ENCODE peak calls at places on chromosomes 4 and X, in seven cellular contexts. T is AG08395; O is T-helper 1 cell; C is tibial nerve; U is Jurkat, Clone E6-1; A is stimulated activated CD4-positive, alpha-beta T cell treated with anti-CD3 and anti-CD28 coated beads, Interleukin-15, amount 100 ng/mL, for 1 hour; J is NCI-H1092 treated with DMSO at 0.1 percent for 48 hours. V is an unnamed sample.

GRCh38 chr4:1011022-1011694 is at the start of gene FGFRL1:
- DNase-seq in T (peak), O (peak), C (peak), U (peak), A (peak), J (no peak), V (peak)

GRCh38 chr4:110527156-110527555 is 51.2 kb downstream of the ENPEP start:
- DNase-seq in T (no peak), O (peak), C (no peak), U (peak), A (no peak), J (no peak), V (no peak)

GRCh38 chr4:1570291-1571164 is 113.6 kb downstream of the FAM53A start:
- DNase-seq in T (no peak), O (no peak), C (no peak), U (no peak), A (no peak), J (no peak), V (no peak)

GRCh38 chr4:65724973-65725372 is 54.7 kb upstream of the EPHA5 start:
- DNase-seq in T (no peak), O (no peak), C (no peak), U (no peak), A (no peak), J (no peak), V (no peak)

GRCh38 chrX:1481636-1482529 is 29.2 kb upstream of the ASMTL start:
- DNase-seq in T (peak), O (peak), C (peak), U (peak), A (peak), J (no peak), V (no peak)

GRCh38 chr4:47551682-47552081 is 66.6 kb downstream of the ATP10D start:
- DNase-seq in T (peak), O (no peak), C (no peak), U (no peak), A (no peak), J (no peak), V (no peak)

GRCh38 chr4:48017108-48017527 is 546 bp downstream of the NIPAL1 start:
- DNase-seq in T (peak), O (no peak), C (peak), U (no peak), A (peak), J (no peak), V (peak)

GRCh38 chrX:54470054-54470760 is 25.8 kb downstream of the FGD1 start:
- DNase-seq in T (no peak), O (no peak), C (no peak), U (no peak), A (no peak), J (no peak), V (no peak)

GRCh38 chr4:15396157-15396800 is 31.6 kb upstream of the C1QTNF7 start:
- DNase-seq in T (peak), O (peak), C (no peak), U (peak), A (no peak), J (peak), V (no peak)

GRCh38 chr4:39510348-39510929 is 16.8 kb downstream of the UGDH start:
- DNase-seq in T (no peak), O (no peak), C (no peak), U (no peak), A (no peak), J (no peak), V (no peak)

GRCh38 chrX:6199519-6199918 is 29.1 kb downstream of the NLGN4X start:
- DNase-seq in T (no peak), O (no peak), C (no peak), U (no peak), A (no peak), J (no peak), V (no peak)

GRCh38 chr4:185383451-185383850 is 12.3 kb downstream of the LRP2BP start:
- DNase-seq in T (no peak), O (no peak), C (no peak), U (no peak), A (no peak), J (no peak), V (no peak)

GRCh38 chr4:123244233-123244632 is 152.4 kb upstream of the SPRY1 start:
- DNase-seq in T (peak), O (no peak), C (peak), U (no peak), A (no peak), J (no peak), V (no peak)

GRCh38 chrX:56222473-56223000 is 9.6 kb upstream of the KLF8 start:
- DNase-seq in T (no peak), O (no peak), C (no peak), U (no peak), A (no peak), J (no peak), V (no peak)

GRCh38 chr4:138894688-138895087 is 120.9 kb upstream of the NOCT start:
- DNase-seq in T (no peak), O (no peak), C (no peak), U (no peak), A (no peak), J (no peak), V (no peak)

GRCh38 chr4:152021788-152022438 is 261.1 kb upstream of the GATB start:
- DNase-seq in T (no peak), O (no peak), C (peak), U (no peak), A (no peak), J (no peak), V (peak)

GRCh38 chr4:120105472-120105871 is 38.8 kb upstream of the MAD2L1 start:
- DNase-seq in T (no peak), O (no peak), C (no peak), U (no peak), A (no peak), J (no peak), V (no peak)

V was measured in occipital lobe.